ENCODE peak calls at places on chromosomes 16 and 17, in ten cellular contexts. K is heart right ventricle; O is bronchial epithelial cell; E is GM06990; V is Panc1; Q is AG10803; U is stomach; I is CD8-positive, alpha-beta memory T cell; Z is cardiac fibroblast; W is SK-N-SH. L is an unnamed sample.

GRCh38 chr17:66431910-66432309 is 129.5 kb downstream of the PRKCA start:
- DNase-seq in Q (peak), Z (peak), I (no peak), K (no peak), W (no peak), V (no peak), O (peak), E (no peak), U (no peak), L (no peak)

GRCh38 chr17:57603978-57604377 is 141.1 kb downstream of the CCDC182 start:
- DNase-seq in V (no peak), O (no peak), Q (no peak), E (peak), U (peak), I (peak), K (no peak), W (no peak), Z (no peak), L (no peak)

GRCh38 chr16:8660841-8661301 is 13.5 kb upstream of the ABAT start:
- DNase-seq in E (peak), O (peak), Z (peak), Q (peak), V (peak), W (peak), K (peak), I (peak), U (peak), L (peak)

GRCh38 chr16:85947511-85948509 is 48.8 kb downstream of the IRF8 start:
- DNase-seq in U (peak), Z (no peak), Q (no peak), K (no peak), I (no peak), O (no peak), E (peak), V (no peak), W (no peak), L (peak)

GRCh38 chr17:62974788-62975586 is 9.0 kb downstream of the TANC2 start:
- DNase-seq in Q (peak), Z (no peak), O (no peak), V (no peak), E (no peak), I (no peak), K (no peak), U (no peak), W (no peak), L (no peak)

GRCh38 chr17:38625482-38625881 is 19.7 kb upstream of the SRCIN1 start:
- DNase-seq in Q (no peak), Z (no peak), E (no peak), V (no peak), K (no peak), I (no peak), O (no peak), U (no peak), W (no peak), L (no peak)

GRCh38 chr17:2354311-2354710 is 17.0 kb downstream of the SGSM2 start:
- DNase-seq in E (no peak), I (no peak), K (no peak), W (no peak), Z (no peak), U (no peak), V (no peak), O (no peak), Q (no peak), L (no peak)

GRCh38 chr17:41307647-41308046 is 1.5 kb downstream of the KRTAP16-1 start:
- DNase-seq in V (no peak), Q (peak), O (no peak), Z (peak), E (no peak), K (no peak), W (no peak), I (no peak), U (no peak), L (no peak)

GRCh38 chr16:17474037-17474436 is 3.3 kb upstream of the XYLT1 start:
- DNase-seq in U (no peak), Z (peak), W (no peak), K (no peak), O (no peak), V (no peak), Q (no peak), E (no peak), I (no peak), L (no peak)

GRCh38 chr17:61201211-61201610 is 198.4 kb upstream of the TBX2 start:
- DNase-seq in E (no peak), Q (peak), O (peak), K (no peak), W (no peak), U (no peak), Z (peak), I (no peak), V (peak), L (no peak)

GRCh38 chr17:74037320-74037719 is 166.2 kb upstream of the RPL38 start:
- DNase-seq in Q (peak), I (no peak), W (peak), U (no peak), O (peak), Z (no peak), E (no peak), V (no peak), K (no peak), L (no peak)

GRCh38 chr17:50863221-50863843 is 2.8 kb downstream of the TOB1 start:
- DNase-seq in E (no peak), V (peak), Z (peak), U (peak), I (no peak), O (peak), K (no peak), Q (no peak), W (peak), L (no peak)
- H3K4me3 ChIP-seq in E (no peak), V (peak), Z (peak), U (peak), I (peak), O (no peak), K (no peak), Q (peak), W (peak), L (no peak)

DNA sequence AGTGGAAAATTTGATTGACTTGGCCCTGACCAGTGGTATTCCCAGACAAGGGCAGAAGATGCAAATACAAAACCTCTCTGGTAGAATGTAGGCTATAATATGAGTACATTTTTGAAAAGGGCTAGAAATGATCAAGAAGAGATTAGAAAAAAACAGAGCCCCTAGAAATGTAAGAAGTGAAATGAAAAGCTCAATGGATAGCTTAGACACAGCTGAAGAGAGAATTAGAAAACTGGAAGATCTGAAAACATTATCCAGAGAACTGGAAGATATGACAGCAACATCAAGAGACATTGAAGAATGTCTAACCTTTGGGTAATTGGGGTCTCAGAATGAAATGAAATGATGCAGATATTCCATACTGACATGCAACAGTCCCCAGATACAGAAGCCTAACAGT is 105.2 kb upstream of the ZNF750 start:
- DNase-seq in I (no peak), W (no peak), O (no peak), K (no peak), V (no peak), Z (no peak), U (no peak), E (no peak), Q (no peak), L (no peak)
- H3K4me3 ChIP-seq in I (no peak), W (no peak), O (no peak), K (no peak), V (no peak), Z (no peak), U (no peak), E (no peak), Q (no peak), L (no peak)

GRCh38 chr17:75950421-75950820 is 9.6 kb upstream of the FBF1 start:
- DNase-seq in O (no peak), E (no peak), Q (no peak), K (no peak), I (no peak), W (no peak), V (no peak), U (no peak), Z (no peak), L (no peak)

GRCh38 chr17:75945202-75945601 is 4.4 kb upstream of the FBF1 start:
- DNase-seq in I (no peak), O (no peak), Z (no peak), W (no peak), U (no peak), Q (no peak), V (no peak), K (no peak), E (no peak), L (no peak)

GRCh38 chr17:75950850-75951554 is 10.2 kb upstream of the FBF1 start:
- DNase-seq in W (no peak), I (no peak), V (no peak), U (no peak), O (no peak), K (no peak), Q (peak), E (no peak), Z (no peak), L (no peak)
- H3K4me3 ChIP-seq in W (no peak), I (no peak), V (no peak), U (no peak), O (no peak), K (no peak), Q (no peak), E (no peak), Z (no peak), L (no peak)

GRCh38 chr17:36942631-36943125 is 5.4 kb downstream of the LHX1 start:
- DNase-seq in K (no peak), O (no peak), I (no peak), W (peak), V (no peak), Z (no peak), U (no peak), E (no peak), Q (no peak), L (no peak)
- H3K4me3 ChIP-seq in K (peak), O (no peak), I (no peak), W (no peak), V (no peak), Z (no peak), U (peak), E (no peak), Q (no peak), L (no peak)

GRCh38 chr16:49875812-49876715 is 20.2 kb upstream of the ZNF423 start:
- DNase-seq in O (no peak), U (no peak), W (no peak), V (no peak), Q (no peak), E (no peak), Z (no peak), I (no peak), K (no peak), L (no peak)
- H3K4me3 ChIP-seq in O (no peak), U (peak), W (peak), V (no peak), Q (no peak), E (no peak), Z (peak), I (no peak), K (peak), L (no peak)

DNA sequence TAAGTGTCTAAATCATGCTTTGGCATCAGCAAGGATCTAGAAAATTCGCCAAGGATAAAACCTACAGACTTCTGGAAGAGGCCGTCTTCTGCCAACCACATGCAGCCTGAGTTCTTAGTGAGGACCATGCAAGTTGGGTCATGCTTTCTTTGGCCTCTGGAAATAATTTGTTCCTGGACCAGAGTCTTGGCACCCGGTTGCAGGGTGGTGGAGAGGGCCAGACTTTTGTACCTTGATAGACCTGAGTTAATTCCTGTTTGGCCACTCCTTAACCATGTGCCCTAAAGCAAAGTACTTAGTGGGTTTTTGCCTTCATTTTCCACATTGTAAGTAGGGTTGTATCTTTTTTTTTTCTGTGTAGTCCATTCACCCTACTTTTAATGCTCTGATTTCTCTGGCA is 283.4 kb upstream of the IRX5 start:
- DNase-seq in W (no peak), E (no peak), K (no peak), Z (no peak), O (peak), V (no peak), U (peak), I (no peak), Q (no peak), L (no peak)
- H3K4me3 ChIP-seq in W (no peak), E (no peak), K (no peak), Z (no peak), O (no peak), V (no peak), U (no peak), I (no peak), Q (no peak), L (no peak)

DNA sequence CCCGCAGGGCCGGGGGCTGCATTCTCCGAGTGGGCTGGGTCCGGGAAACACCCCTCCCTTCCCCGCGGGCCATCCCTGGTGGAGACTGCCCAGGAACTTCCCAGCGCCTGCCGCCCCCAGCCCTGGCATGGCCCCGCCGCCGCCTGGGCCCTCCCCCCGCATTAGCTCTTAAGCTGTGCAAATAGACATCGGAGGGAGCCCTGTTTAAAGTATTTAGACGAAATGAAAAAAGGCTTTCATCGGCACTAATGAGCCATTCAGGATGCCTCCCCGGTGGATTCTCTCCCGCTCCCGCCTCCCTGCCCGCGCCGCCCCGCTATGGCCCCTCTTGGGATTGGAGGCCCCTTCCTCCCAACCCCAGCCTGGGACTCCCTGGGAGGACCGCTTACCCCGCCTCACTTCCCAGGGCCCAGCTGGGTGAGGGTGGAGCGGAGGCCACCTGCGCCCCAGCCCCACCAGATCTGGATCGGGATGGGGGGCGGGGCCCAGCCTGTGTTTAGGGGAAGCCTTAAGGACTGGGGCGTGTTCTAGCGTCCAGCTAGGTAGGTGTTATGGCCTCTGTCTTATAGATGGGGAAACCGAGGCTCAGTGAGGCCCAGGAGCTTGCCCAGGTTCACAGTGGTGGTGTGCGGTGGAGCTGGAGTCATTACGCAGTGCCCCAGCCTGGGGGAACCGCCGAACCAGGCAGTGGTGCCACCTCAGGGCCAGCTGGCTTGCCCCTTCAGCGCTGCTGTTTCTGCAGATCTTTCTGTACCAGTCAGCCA is 19.7 kb downstream of the SEZ6 start:
- DNase-seq in V (no peak), I (no peak), Z (no peak), U (no peak), O (no peak), K (no peak), E (no peak), W (no peak), Q (no peak), L (no peak)
- H3K4me3 ChIP-seq in V (no peak), I (no peak), Z (no peak), U (no peak), O (no peak), K (no peak), E (no peak), W (no peak), Q (no peak), L (no peak)

DNA sequence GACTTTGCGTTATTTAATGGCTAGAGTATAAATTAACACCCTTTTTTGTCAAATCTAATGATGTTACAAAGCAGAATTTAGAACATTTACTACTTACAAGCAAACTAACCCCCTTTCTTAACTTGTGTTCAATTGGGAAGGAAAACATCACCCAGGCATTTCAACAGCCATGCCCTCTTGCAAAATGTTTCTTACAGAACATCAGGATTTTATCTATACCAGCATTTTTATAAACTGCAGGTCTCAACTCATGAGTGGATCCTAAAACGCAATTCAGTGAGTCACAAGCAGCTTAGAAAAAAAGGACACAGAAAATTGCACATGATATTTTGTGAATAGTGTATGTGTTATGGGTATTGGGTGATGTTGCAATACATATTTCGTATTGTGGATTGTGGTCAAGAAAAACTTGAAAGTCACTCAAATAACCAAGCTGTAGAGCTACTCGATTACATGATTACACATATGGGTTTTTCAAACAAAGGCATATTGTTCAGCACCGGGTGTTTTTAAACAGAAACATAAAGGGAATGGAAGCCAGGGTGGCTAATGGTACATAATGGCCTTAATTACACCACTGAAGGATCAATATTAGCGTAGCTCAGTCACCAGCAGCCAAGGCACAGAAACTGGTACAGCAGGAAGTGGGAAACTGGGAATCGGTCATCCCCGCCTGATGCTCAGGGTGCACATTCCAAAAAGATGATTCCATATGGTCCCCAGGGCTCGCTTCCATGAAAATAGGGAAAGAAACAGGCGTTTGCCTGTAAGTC is 1.4 kb downstream of the WIPI1 start:
- DNase-seq in U (peak), I (no peak), V (no peak), Q (peak), E (no peak), K (no peak), O (peak), W (peak), Z (peak), L (no peak)
- H3K4me3 ChIP-seq in U (peak), I (no peak), V (peak), Q (peak), E (peak), K (peak), O (peak), W (peak), Z (peak), L (peak)

GRCh38 chr17:43784628-43785101 is 4.4 kb downstream of the CFAP97D1 start:
- DNase-seq in I (no peak), O (peak), E (no peak), W (no peak), V (no peak), K (no peak), Z (peak), U (no peak), Q (peak), L (no peak)
- H3K4me3 ChIP-seq in I (no peak), O (no peak), E (no peak), W (no peak), V (no peak), K (no peak), Z (no peak), U (no peak), Q (no peak), L (no peak)

GRCh38 chr16:3573146-3573815 is 3.9 kb downstream of the NLRC3 start:
- DNase-seq in U (no peak), W (no peak), Q (no peak), V (no peak), E (no peak), I (no peak), Z (no peak), O (no peak), K (no peak), L (no peak)

GRCh38 chr16:3574195-3574594 is 3.0 kb downstream of the NLRC3 start:
- DNase-seq in V (no peak), Z (no peak), I (no peak), W (no peak), E (no peak), K (no peak), O (no peak), U (no peak), Q (no peak), L (no peak)

GRCh38 chr16:3570420-3571062 is 6.7 kb downstream of the NLRC3 start:
- DNase-seq in K (no peak), Q (no peak), E (no peak), O (no peak), U (no peak), W (no peak), I (no peak), V (no peak), Z (no peak), L (no peak)

GRCh38 chr16:3566990-3567389 is 10.2 kb downstream of the NLRC3 start:
- DNase-seq in V (no peak), K (no peak), U (no peak), W (no peak), Q (no peak), Z (no peak), O (no peak), I (no peak), E (no peak), L (no peak)

DNA sequence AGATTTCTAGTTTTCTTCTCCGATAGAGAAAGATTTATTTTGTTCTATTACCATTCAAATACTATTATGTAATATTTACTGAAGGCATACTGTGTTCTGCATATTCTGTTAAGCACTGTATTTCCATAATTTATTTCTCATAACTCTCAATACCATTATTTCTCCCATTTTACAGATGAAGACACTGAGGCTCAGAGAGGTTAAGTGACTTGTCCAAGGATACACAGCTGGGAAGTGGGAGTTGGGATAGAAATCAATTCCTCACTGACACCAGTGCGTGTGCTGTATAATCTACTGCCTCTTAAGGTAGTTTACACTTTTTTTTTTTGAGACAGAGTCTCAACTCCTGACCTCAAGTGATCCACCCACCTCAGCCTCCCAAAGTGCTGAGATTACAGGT is 7.4 kb downstream of the NLRC3 start:
- DNase-seq in Z (no peak), Q (no peak), I (no peak), K (no peak), V (no peak), O (no peak), U (no peak), W (no peak), E (no peak), L (no peak)
- H3K4me3 ChIP-seq in Z (no peak), Q (no peak), I (no peak), K (no peak), V (no peak), O (no peak), U (no peak), W (no peak), E (no peak), L (no peak)